ENCODE peak calls at places on chromosomes 2 and 18, in five cellular contexts. M is right lobe of liver, V is A549, X is body of pancreas, O is fibroblast of lung. G is an unnamed sample.

GRCh38 chr2:55169915-55170314 is 62.2 kb downstream of the CLHC1 start:
- DNase-seq in V (no peak), M (no peak), X (peak; percentile 40), O (no peak), G (no peak)

GRCh38 chr18:11320981-11321380 is 171.6 kb upstream of the PIEZO2 start:
- DNase-seq in V (no peak), X (no peak), M (no peak), O (peak; percentile 82), G (peak; percentile 37)

GRCh38 chr2:189581354-189582139 is 961 bp upstream of the SLC40A1 start:
- DNase-seq in M (peak; percentile 24), V (no peak), X (peak; percentile 51), O (no peak), G (no peak)

GRCh38 chr2:46073540-46074018 is 223.6 kb upstream of the EPAS1 start:
- DNase-seq in X (no peak), M (no peak), V (peak; percentile 89), O (peak; percentile 99), G (peak; percentile 49)

GRCh38 chr18:54187372-54187771 is 37.1 kb downstream of the MBD2 start:
- DNase-seq in O (no peak), M (no peak), V (no peak), X (no peak), G (no peak)

GRCh38 chr2:60652822-60653315 is 99.4 kb upstream of the BCL11A start:
- DNase-seq in O (no peak), M (no peak), V (no peak), X (no peak), G (no peak)

GRCh38 chr2:32484907-32485306 is 128.1 kb downstream of the BIRC6 start:
- DNase-seq in O (peak; percentile 89), V (peak; percentile 41), M (no peak), X (no peak), G (peak; percentile 30)

GRCh38 chr18:36702398-36703010 is 126.3 kb downstream of the TPGS2 start:
- DNase-seq in M (no peak), V (no peak), X (no peak), O (no peak), G (no peak)

GRCh38 chr2:109607766-109608165 is 6.0 kb downstream of the SEPTIN10 start:
- DNase-seq in M (no peak), X (no peak), V (no peak), O (peak; percentile 65), G (no peak)

GRCh38 chr2:46978696-46979095 is 63.1 kb upstream of the MCFD2 start:
- DNase-seq in M (no peak), V (no peak), O (no peak), X (no peak), G (no peak)

GRCh38 chr2:102044967-102045489 is 53.3 kb downstream of the IL1R2 start:
- DNase-seq in V (no peak), X (no peak), O (no peak), M (no peak), G (no peak)

GRCh38 chr2:28398101-28398834 is 5.6 kb downstream of the FOSL2 start:
- DNase-seq in X (no peak), O (peak; percentile 69), V (no peak), M (no peak), G (peak; percentile 37)

GRCh38 chr2:60531638-60532216 is 21.7 kb downstream of the BCL11A start:
- DNase-seq in V (no peak), O (no peak), M (no peak), X (peak; percentile 46), G (no peak)

GRCh38 chr18:63936156-63936931 is 12.8 kb upstream of the HMSD start:
- DNase-seq in M (peak; percentile 88), O (peak; percentile 54), V (peak; percentile 57), X (peak; percentile 89), G (peak; percentile 74)

GRCh38 chr2:74966893-74967292 is 8.4 kb downstream of the POLE4 start:
- DNase-seq in M (no peak), O (no peak), V (no peak), X (no peak), G (no peak)

GRCh38 chr18:7064346-7064745 is 53.3 kb downstream of the LAMA1 start:
- DNase-seq in M (no peak), V (no peak), O (no peak), X (no peak), G (no peak)

GRCh38 chr2:233489666-233490065 is 76.9 kb downstream of the USP40 start:
- DNase-seq in M (no peak), V (no peak), X (no peak), O (peak; percentile 79), G (no peak)

GRCh38 chr2:190499976-190500588 is 34.4 kb downstream of the NEMP2 start:
- DNase-seq in X (no peak), M (peak; percentile 23), V (no peak), O (no peak), G (no peak)

GRCh38 chr2:226561962-226562361 is 237.7 kb downstream of the IRS1 start:
- DNase-seq in O (peak; percentile 58), V (no peak), M (no peak), X (peak; percentile 45), G (no peak)

GRCh38 chr2:241065355-241065803 is 36.7 kb downstream of the MTERF4 start:
- DNase-seq in M (no peak), X (no peak), V (no peak), O (no peak), G (no peak)

GRCh38 chr2:96539215-96539920 is 2.8 kb downstream of the ARID5A start:
- DNase-seq in M (no peak), X (no peak), V (no peak), O (no peak), G (no peak)

GRCh38 chr2:196836440-196836839 is 27.3 kb upstream of the C2orf66 start:
- DNase-seq in O (peak; percentile 8), X (no peak), V (no peak), M (no peak), G (no peak)

GRCh38 chr2:10613263-10613662 is 76.5 kb downstream of the NOL10 start:
- DNase-seq in V (no peak), O (no peak), X (no peak), M (no peak), G (no peak)

GRCh38 chr2:85914916-85915315 is 26.1 kb upstream of the ST3GAL5 start:
- DNase-seq in M (no peak), X (no peak), V (no peak), O (no peak), G (no peak)

GRCh38 chr2:159600752-159601151 is 15.6 kb downstream of the BAZ2B start:
- DNase-seq in V (peak; percentile 33), X (no peak), O (peak; percentile 88), M (no peak), G (no peak)

GRCh38 chr2:19818039-19818438 is 83.7 kb downstream of the TTC32 start:
- DNase-seq in O (no peak), V (no peak), X (no peak), M (no peak), G (no peak)

GRCh38 chr2:223760838-223761502 is 76.4 kb downstream of the AP1S3 start:
- DNase-seq in M (peak; percentile 75), V (peak; percentile 42), X (peak; percentile 13), O (peak; percentile 91), G (no peak)

GRCh38 chr2:168310580-168310979 is 63.2 kb upstream of the STK39 start:
- DNase-seq in M (no peak), V (no peak), X (no peak), O (no peak), G (no peak)
- H3K9me3 ChIP-seq in M (no peaks in the 10 kb centered on the region), V (no peaks in the 10 kb centered on the region), X (no peaks in the 10 kb centered on the region), O (no peaks in the 10 kb centered on the region), G (no peaks in the 10 kb centered on the region)

GRCh38 chr2:172533687-172534086 is 22.2 kb upstream of the PDK1 start:
- DNase-seq in M (no peak), O (no peak), V (no peak), X (no peak), G (no peak)
- H3K9me3 ChIP-seq in M (no peaks in the 10 kb centered on the region), O (no peaks in the 10 kb centered on the region), V (no peaks in the 10 kb centered on the region), X (no peaks in the 10 kb centered on the region), G (no peaks in the 10 kb centered on the region)

DNA sequence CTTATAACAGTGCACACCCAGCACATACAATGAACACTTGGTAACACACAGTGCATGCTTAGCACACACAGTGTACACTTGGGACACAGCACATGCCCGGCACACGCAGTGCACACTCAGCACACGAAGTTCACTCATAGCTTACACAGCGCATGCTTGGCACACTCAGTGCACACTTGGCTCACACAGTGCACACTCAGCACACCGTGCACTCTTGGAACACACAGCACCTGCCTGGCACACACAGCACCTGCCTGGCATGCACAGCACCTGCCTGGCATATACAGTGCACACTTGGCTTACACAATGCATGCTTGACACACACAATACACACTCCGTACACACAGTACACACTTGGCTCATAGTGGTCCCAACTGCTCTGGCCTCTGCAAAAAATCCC is 128.2 kb downstream of the GALR1 start:
- DNase-seq in X (no peak), V (no peak), O (no peak), M (no peak), G (no peak)
- H3K9me3 ChIP-seq in X (no peaks in the 10 kb centered on the region), V (no peaks in the 10 kb centered on the region), O (no peaks in the 10 kb centered on the region), M (no peaks in the 10 kb centered on the region), G (peaks cover 27% of the 10 kb centered on the region)

GRCh38 chr2:15996536-15997423 is 56.4 kb downstream of the MYCN start:
- DNase-seq in O (no peak), M (no peak), X (no peak), V (no peak), G (no peak)

GRCh38 chr2:15995603-15996002 is 55.3 kb downstream of the MYCN start:
- DNase-seq in O (no peak), V (no peak), X (no peak), M (no peak), G (no peak)

GRCh38 chr2:15993666-15994065 is 53.3 kb downstream of the MYCN start:
- DNase-seq in O (no peak), V (no peak), X (no peak), M (no peak), G (no peak)

GRCh38 chr2:15999592-16000469 is 59.5 kb downstream of the MYCN start:
- DNase-seq in O (no peak), M (no peak), V (no peak), X (no peak), G (no peak)

DNA sequence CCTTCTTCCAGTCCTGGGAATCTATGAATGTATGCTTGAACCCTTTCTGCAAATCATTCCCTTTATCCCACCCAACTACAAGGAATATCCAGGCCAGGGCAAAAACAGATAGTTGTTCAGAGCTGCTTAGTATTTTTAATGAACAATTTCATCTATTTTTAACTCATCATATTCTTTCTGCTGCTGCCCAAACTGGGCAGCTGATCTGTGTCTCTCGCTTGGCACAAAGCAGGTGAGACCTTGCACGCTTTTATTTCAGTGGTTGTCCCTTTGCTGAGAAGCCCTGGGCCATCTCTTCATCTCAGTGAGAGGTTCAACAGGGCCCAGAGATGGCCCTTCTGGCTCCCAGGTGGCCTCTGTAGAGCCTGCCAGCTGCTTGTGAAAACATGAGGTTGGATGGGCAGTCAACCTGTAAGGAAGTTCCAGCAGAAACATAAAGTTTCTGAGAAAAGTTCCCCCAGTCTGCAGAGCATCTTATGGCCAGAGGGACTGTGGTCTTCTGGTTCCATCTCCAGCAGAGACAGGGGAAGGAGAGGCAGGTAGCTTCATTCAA is 57.5 kb downstream of the MYCN start:
- DNase-seq in M (no peak), O (no peak), V (no peak), X (no peak), G (no peak)
- H3K9me3 ChIP-seq in M (no peaks in the 10 kb centered on the region), O (no peaks in the 10 kb centered on the region), V (no peaks in the 10 kb centered on the region), X (no peaks in the 10 kb centered on the region), G (no peaks in the 10 kb centered on the region)